ENCODE peak calls at places on chromosomes 13 and 19, in five cellular contexts. One of them, this sample, is unnamed.

GRCh38 chr19:27764186-27764804 is 1448.7 kb downstream of the UQCRFS1 start:
- DNase-seq in GM12891: no peak
- DNase-seq in uterus: no peak
- DNase-seq in endothelial cell of umbilical vein: no peak
- DNase-seq in GM12892: no peak
- DNase-seq in this sample: no peak

GRCh38 chr19:10946964-10947657 is 13.7 kb upstream of the SMARCA4 start:
- DNase-seq in GM12891: no peak
- DNase-seq in uterus: no peak
- DNase-seq in endothelial cell of umbilical vein: no peak
- DNase-seq in GM12892: no peak
- DNase-seq in this sample: no peak

GRCh38 chr13:114275309-114275708 is 6.1 kb upstream of the UPF3A start:
- DNase-seq in GM12891: no peak
- DNase-seq in uterus: no peak
- DNase-seq in endothelial cell of umbilical vein: no peak
- DNase-seq in GM12892: no peak
- DNase-seq in this sample: no peak

GRCh38 chr19:2282062-2282861 is at the start of gene PEAK3:
- DNase-seq in GM12891: no peak
- DNase-seq in uterus: peak
- DNase-seq in endothelial cell of umbilical vein: peak
- DNase-seq in GM12892: no peak
- DNase-seq in this sample: no peak

GRCh38 chr13:34161829-34162544 is 344.0 kb downstream of the RFC3 start:
- DNase-seq in GM12891: no peak
- DNase-seq in uterus: no peak
- DNase-seq in endothelial cell of umbilical vein: peak
- DNase-seq in GM12892: no peak
- DNase-seq in this sample: no peak

GRCh38 chr19:42269518-42270345 is 680 bp downstream of the CIC start:
- DNase-seq in GM12891: no peak
- DNase-seq in uterus: peak
- DNase-seq in endothelial cell of umbilical vein: no peak
- DNase-seq in GM12892: no peak
- DNase-seq in this sample: peak

GRCh38 chr13:99812611-99813010 is 159.0 kb downstream of the ZIC5 start:
- DNase-seq in GM12891: no peak
- DNase-seq in uterus: no peak
- DNase-seq in endothelial cell of umbilical vein: no peak
- DNase-seq in GM12892: no peak
- DNase-seq in this sample: no peak

GRCh38 chr19:12095111-12095790 is 30.7 kb downstream of the ZNF844 start:
- DNase-seq in GM12891: no peak
- DNase-seq in uterus: no peak
- DNase-seq in endothelial cell of umbilical vein: no peak
- DNase-seq in GM12892: no peak
- DNase-seq in this sample: no peak

GRCh38 chr13:45595968-45596367 is 19.6 kb downstream of the ERICH6B start:
- DNase-seq in GM12891: no peak
- DNase-seq in uterus: no peak
- DNase-seq in endothelial cell of umbilical vein: no peak
- DNase-seq in GM12892: no peak
- DNase-seq in this sample: no peak

GRCh38 chr19:855566-856120 is 3.5 kb downstream of the ELANE start:
- DNase-seq in GM12891: no peak
- DNase-seq in uterus: no peak
- DNase-seq in endothelial cell of umbilical vein: no peak
- DNase-seq in GM12892: no peak
- DNase-seq in this sample: no peak

GRCh38 chr19:32692727-32693061 is 1.1 kb downstream of the NUDT19 start:
- DNase-seq in GM12891: no peak
- DNase-seq in uterus: no peak
- DNase-seq in endothelial cell of umbilical vein: no peak
- DNase-seq in GM12892: no peak
- DNase-seq in this sample: no peak

GRCh38 chr19:32691952-32692726 is 518 bp downstream of the NUDT19 start:
- DNase-seq in GM12891: peak
- DNase-seq in uterus: no peak
- DNase-seq in endothelial cell of umbilical vein: peak
- DNase-seq in GM12892: peak
- DNase-seq in this sample: peak

GRCh38 chr19:32687681-32688080 is 3.9 kb upstream of the NUDT19 start:
- DNase-seq in GM12891: no peak
- DNase-seq in uterus: no peak
- DNase-seq in endothelial cell of umbilical vein: no peak
- DNase-seq in GM12892: no peak
- DNase-seq in this sample: no peak

GRCh38 chr19:32688315-32688714 is 3.3 kb upstream of the NUDT19 start:
- DNase-seq in GM12891: no peak
- DNase-seq in uterus: no peak
- DNase-seq in endothelial cell of umbilical vein: no peak
- DNase-seq in GM12892: no peak
- DNase-seq in this sample: no peak

DNA sequence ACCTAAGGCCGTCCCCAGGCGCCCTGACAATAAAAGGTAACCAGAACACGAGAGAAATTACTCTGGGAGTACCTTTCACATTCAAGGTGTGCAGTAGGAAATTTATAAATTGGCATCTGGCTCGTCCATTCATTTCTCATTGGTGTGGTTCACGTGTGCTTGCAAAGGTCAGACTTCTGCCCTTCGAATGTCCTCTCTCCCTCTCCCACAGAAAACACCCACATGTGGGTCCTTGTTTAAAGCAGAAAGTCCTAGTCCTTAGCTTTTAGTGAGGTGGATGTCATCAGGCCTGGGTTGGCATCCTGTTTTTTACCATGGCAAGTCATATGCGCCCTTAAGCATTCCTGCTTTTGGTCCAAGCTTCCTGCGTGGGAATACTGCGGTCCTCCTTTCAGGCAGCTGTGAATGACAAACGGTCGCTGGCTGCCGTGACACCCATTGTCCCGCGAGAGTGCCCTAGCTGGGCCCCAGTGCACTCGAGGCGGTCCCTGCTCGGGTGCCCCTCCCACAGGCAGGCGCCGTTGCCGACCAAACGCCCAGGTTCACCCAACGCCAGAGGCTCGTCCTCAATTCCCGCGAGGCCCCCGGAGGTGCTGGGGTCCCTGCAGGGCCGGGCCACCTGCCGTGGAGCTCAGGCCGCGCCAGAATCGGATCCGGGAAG is at the start of gene NUDT19:
- DNase-seq in GM12891: peak
- DNase-seq in uterus: peak
- DNase-seq in endothelial cell of umbilical vein: peak
- DNase-seq in GM12892: peak
- DNase-seq in this sample: peak
- TF ChIP-seq POLR2A in GM12891: peak
- TF ChIP-seq POLR2A in uterus: peak
- TF ChIP-seq POLR2A in endothelial cell of umbilical vein: peak
- TF ChIP-seq POLR2A in GM12892: peak
- TF ChIP-seq POLR2A in this sample: peak

DNA sequence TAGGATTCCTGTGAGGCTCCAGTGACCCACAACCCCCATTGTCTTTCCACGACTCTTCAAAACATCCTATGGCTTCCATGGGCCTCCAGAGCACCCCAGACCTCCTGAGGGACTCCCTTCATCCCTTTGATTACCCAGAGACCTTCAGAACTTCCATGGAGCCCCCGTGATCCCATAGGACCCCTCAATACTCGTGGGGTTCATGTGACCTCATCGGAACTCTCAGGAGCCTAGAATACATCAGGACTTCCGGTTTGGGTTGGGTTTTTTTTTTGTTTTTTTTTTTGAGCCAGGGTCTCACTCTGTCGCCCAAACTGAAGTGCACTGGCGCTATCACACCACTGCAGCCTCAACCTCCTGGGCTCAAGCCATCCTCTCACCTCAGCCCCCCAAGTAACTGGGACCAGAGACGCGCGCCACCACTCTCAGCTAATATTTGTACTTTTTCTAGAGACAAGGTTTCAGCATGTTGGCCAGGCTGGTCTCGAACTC is 778 bp downstream of the ALDH16A1 start:
- DNase-seq in GM12891: no peak
- DNase-seq in uterus: no peak
- DNase-seq in endothelial cell of umbilical vein: no peak
- DNase-seq in GM12892: no peak
- DNase-seq in this sample: no peak
- TF ChIP-seq POLR2A in GM12891: no peak
- TF ChIP-seq POLR2A in uterus: no peak
- TF ChIP-seq POLR2A in endothelial cell of umbilical vein: no peak
- TF ChIP-seq POLR2A in GM12892: no peak
- TF ChIP-seq POLR2A in this sample: peak

DNA sequence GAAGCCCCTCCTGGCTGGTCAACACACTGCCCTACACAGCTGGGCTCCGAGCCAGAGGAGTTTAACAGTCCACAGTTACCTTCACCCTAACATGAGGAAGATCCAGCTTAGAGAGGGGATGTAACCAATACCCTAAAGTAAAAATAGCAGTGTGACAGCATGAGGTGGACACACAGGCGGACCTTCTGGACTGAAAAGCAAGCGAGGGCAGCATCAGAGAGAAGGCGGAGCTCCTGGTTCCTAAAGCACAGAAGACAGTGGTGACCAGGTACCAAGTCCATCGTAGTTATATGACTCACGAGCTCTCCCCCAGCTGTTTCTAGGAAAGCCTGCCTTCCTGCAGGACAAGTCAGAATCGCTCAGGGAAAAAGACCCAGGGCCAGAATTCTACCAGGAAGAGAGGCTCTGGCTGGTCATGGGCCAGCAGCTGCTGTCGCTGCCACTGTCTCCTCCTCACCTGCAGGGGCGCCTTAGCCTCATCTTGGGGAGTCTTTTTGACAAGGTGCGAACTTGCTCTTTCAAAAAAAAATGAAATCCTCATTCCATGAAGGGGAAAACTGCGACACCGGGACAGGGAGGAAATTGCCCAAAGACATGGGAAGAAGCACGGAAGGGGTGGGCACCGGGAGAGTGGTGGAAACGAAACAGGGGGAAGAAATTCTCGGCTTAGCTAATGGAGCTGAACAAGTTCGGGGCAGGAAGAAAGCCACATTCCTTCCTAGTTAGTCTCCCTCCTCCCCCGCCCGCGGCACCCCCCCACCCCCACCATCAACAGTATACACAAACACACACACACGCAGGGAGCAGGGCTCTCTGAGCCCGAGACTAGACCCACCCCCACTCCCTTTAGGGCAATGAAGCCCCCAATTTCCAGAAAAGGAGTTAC is 1.7 kb downstream of the ELL start:
- DNase-seq in GM12891: no peak
- DNase-seq in uterus: peak
- DNase-seq in endothelial cell of umbilical vein: peak
- DNase-seq in GM12892: no peak
- DNase-seq in this sample: peak
- TF ChIP-seq POLR2A in GM12891: no peak
- TF ChIP-seq POLR2A in uterus: peak
- TF ChIP-seq POLR2A in endothelial cell of umbilical vein: no peak
- TF ChIP-seq POLR2A in GM12892: no peak
- TF ChIP-seq POLR2A in this sample: no peak

GRCh38 chr13:113001251-113002140 is 32.5 kb downstream of the MCF2L start:
- DNase-seq in GM12891: no peak
- DNase-seq in uterus: no peak
- DNase-seq in endothelial cell of umbilical vein: no peak
- DNase-seq in GM12892: no peak
- DNase-seq in this sample: no peak

GRCh38 chr13:112998506-112999280 is 29.7 kb downstream of the MCF2L start:
- DNase-seq in GM12891: no peak
- DNase-seq in uterus: no peak
- DNase-seq in endothelial cell of umbilical vein: no peak
- DNase-seq in GM12892: no peak
- DNase-seq in this sample: no peak

GRCh38 chr13:113000575-113000974 is 31.6 kb downstream of the MCF2L start:
- DNase-seq in GM12891: no peak
- DNase-seq in uterus: no peak
- DNase-seq in endothelial cell of umbilical vein: no peak
- DNase-seq in GM12892: no peak
- DNase-seq in this sample: no peak

GRCh38 chr13:112997188-112998135 is 28.4 kb downstream of the MCF2L start:
- DNase-seq in GM12891: no peak
- DNase-seq in uterus: no peak
- DNase-seq in endothelial cell of umbilical vein: no peak
- DNase-seq in GM12892: no peak
- DNase-seq in this sample: no peak

DNA sequence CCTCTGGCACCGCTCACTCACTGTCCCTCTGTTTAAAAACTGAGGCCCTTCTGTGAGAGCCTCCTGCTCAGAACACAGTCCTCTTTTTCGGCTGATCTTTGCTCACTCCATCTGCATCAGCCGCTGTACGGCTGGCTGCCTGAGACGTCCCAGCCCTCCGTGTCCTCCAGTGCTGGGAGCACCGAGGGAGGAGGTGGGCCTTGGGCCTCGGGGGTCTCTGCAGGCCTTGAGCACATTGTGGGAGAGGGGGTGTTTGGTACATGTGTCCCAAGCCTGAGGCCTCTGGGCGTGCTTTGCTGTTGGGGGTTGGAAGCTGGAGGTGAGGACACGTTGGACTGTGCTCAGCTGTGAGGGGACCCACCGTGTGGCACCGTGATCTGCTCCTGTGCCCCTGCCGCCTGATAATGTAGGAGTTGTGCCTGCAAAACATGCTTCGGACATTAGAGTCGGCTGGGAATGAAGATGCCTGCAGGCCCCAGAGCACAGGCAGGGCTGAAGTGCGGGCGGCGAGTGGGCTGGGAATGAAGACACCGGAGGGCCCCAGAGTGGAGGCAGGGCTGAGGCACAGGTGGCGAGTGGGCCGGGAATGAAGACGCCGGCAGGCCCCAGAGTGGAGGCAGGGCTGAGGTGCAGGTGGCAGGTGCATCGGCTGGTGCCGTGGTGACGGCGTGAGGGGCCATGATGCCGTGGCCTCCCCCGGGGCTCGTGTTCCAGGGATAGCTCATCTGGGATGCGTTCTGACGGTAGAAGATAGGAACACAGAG is 30.6 kb downstream of the MCF2L start:
- DNase-seq in GM12891: no peak
- DNase-seq in uterus: no peak
- DNase-seq in endothelial cell of umbilical vein: no peak
- DNase-seq in GM12892: no peak
- DNase-seq in this sample: no peak
- TF ChIP-seq POLR2A in GM12891: no peak
- TF ChIP-seq POLR2A in uterus: no peak
- TF ChIP-seq POLR2A in endothelial cell of umbilical vein: no peak
- TF ChIP-seq POLR2A in GM12892: no peak
- TF ChIP-seq POLR2A in this sample: no peak

GRCh38 chr19:48859711-48860572 is 8.5 kb downstream of the PLEKHA4 start:
- DNase-seq in GM12891: peak
- DNase-seq in uterus: no peak
- DNase-seq in endothelial cell of umbilical vein: no peak
- DNase-seq in GM12892: no peak
- DNase-seq in this sample: no peak
- TF ChIP-seq POLR2A in GM12891: no peak
- TF ChIP-seq POLR2A in uterus: no peak
- TF ChIP-seq POLR2A in endothelial cell of umbilical vein: no peak
- TF ChIP-seq POLR2A in GM12892: no peak
- TF ChIP-seq POLR2A in this sample: peak